ENCODE peak calls at places on chromosomes 2 and 18, in six cellular contexts. R is sigmoid colon, I is A549, C is endothelial cell of umbilical vein, H is IMR-90, G is HCT116. Z is an unnamed sample.

GRCh38 chr2:219508933-219509779 is 5.1 kb upstream of the ASIC4 start:
- DNase-seq in R (no peak), I (no peak), C (no peak), H (no peak), G (no peak), Z (no peak)

GRCh38 chr2:159098374-159098773 is 129.9 kb downstream of the TANC1 start:
- DNase-seq in R (no peak), I (no peak), C (peak), H (no peak), G (no peak), Z (no peak)

GRCh38 chr2:54239427-54239826 is 16.6 kb downstream of the TSPYL6 start:
- DNase-seq in R (no peak), I (no peak), C (no peak), H (peak), G (no peak), Z (no peak)

GRCh38 chr2:217695033-217695520 is 307.7 kb downstream of the TNS1 start:
- DNase-seq in R (no peak), I (no peak), C (no peak), H (peak), G (no peak), Z (no peak)

GRCh38 chr2:182952741-182953450 is 85.4 kb downstream of the NCKAP1 start:
- DNase-seq in R (no peak), I (no peak), C (no peak), H (peak), G (no peak), Z (no peak)

GRCh38 chr18:63292844-63293683 is 26.5 kb downstream of the BCL2 start:
- DNase-seq in R (no peak), I (no peak), C (no peak), H (no peak), G (no peak), Z (no peak)

GRCh38 chr2:96930351-96931015 is 55.9 kb downstream of the FAM178B start:
- DNase-seq in R (no peak), I (no peak), C (no peak), H (no peak), G (no peak), Z (no peak)

GRCh38 chr2:100105678-100106054 is 36.7 kb downstream of the AFF3 start:
- DNase-seq in R (peak), I (no peak), C (no peak), H (peak), G (no peak), Z (no peak)

GRCh38 chr18:69216390-69216789 is 184.3 kb upstream of the DOK6 start:
- DNase-seq in R (no peak), I (no peak), C (no peak), H (no peak), G (no peak), Z (no peak)

GRCh38 chr2:223944166-223944703 is 900 bp downstream of the WDFY1 start:
- DNase-seq in R (peak), I (no peak), C (no peak), H (no peak), G (no peak), Z (peak)

GRCh38 chr2:12649602-12650400 is 66.9 kb upstream of the TRIB2 start:
- DNase-seq in R (no peak), I (no peak), C (no peak), H (no peak), G (no peak), Z (peak)

GRCh38 chr2:129074526-129074925 is 755.9 kb upstream of the HS6ST1 start:
- DNase-seq in R (no peak), I (no peak), C (no peak), H (no peak), G (no peak), Z (no peak)

GRCh38 chr2:109213646-109214417 is 84.8 kb downstream of the SH3RF3 start:
- DNase-seq in R (peak), I (no peak), C (peak), H (peak), G (no peak), Z (no peak)

DNA sequence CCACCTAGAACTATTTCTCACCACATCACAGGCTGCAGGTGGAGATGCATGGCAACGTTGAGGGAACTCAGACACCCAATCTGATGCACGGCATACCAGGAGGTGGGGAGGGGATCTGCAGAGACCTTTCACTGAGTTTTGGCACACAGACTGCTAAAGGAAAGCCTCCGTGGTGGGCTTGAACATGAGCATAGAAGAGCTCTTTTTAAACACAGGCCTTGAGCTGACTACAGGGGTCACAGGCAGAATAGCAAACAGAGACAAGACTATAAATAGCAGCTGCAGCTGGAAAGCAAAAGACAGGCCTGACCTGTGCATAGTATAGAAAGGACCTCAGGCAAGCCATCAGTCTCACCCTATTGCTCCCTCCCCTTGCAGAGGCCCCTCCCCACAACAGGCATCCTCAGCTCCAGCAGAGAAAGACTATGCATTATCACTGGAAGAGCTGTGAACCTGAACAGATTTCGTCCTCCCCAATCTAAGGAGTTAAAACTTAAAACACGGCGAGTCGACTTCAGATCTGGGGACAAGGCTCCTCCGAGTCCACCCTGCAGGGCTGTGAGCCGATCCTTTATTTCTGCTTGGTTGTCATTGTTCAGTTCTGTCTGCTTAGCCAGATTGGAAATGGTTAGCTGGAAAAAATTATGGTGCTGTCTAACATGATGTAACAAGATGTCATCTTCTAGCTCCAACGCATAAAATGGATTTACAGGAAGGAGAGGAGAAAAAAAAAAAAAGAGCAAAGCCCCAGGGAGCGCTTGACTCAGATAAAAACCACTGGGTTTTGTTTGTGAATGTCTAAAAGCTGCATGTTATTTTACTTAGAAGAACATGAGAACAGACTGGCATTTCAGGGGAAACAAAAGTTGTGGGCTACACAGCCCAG is 25.3 kb upstream of the LCLAT1 start:
- DNase-seq in R (no peak), I (no peak), C (no peak), H (peak), G (no peak), Z (no peak)
- H3K4me3 ChIP-seq in R (no peak), I (no peak), C (no peak), H (no peak), G (no peak), Z (no peak)

DNA sequence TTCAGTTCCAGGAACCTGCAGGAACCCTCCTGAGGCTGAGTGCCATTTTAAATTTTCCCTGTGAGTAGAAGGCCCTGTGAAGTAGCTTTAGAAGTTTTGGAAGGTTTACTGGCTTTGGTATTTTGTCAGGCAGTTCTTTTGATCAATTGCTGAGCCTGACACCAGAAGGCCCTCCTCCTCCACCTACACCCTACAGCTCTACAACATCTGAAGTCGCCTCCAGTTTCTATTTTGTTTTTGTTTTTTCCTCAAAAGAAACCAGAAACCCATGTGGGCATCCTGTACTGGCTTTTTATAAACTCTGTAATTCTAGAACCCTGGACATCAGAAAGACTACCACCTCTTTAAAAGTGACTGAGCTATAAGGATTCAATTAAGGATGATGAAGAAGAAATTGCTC is 153.7 kb downstream of the NRXN1 start:
- DNase-seq in R (no peak), I (no peak), C (no peak), H (no peak), G (no peak), Z (no peak)
- H3K4me3 ChIP-seq in R (no peak), I (no peak), C (no peak), H (no peak), G (no peak), Z (no peak)

GRCh38 chr2:5190023-5190422 is 502.2 kb upstream of the SOX11 start:
- DNase-seq in R (no peak), I (no peak), C (peak), H (no peak), G (no peak), Z (no peak)
- H3K4me3 ChIP-seq in R (no peak), I (no peak), C (no peak), H (no peak), G (no peak), Z (no peak)

DNA sequence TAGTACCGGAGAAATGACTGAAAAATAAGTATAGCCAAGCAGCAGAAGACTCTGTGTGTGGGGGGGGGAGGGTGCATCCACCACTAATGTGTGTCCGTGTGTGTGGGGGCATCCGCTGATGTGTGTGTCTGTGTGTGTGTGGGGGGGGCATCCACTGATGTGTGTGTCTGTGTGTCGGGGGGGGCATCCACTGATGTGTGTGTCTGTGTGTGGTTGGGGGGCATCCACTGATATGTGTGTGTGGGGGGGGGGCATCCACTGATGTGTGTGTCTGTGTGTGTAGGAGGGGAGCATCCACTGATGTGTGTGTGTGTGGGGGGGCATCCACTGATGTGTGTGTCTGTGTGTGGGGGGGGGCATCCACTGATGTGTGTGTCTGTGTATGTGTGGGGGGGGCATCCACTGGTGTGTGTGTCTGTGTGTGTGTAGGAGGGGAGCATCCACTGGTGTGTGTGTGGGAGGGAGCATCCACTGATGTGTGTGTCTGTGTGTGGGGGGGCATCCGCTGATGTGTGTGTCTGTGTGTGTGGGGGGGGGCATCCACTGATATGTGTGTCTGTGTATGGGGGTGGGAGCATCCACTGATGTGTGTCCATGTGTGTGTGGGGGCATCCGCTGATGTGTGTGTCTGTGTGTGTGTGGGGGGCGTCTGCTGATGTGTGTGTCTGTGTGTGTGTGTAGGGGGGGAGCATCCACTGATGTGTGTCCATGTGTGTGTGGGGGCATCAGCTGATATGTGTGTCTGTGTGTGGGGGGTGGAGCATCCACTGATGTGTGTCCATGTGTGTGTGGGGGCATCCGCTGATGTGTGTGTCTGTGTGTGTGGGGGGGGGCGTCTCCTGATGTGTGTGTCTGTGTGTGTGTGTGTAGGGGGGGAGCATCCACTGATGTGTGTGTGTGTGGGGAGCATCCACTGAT is 125.0 kb downstream of the NFATC1 start:
- DNase-seq in R (no peak), I (no peak), C (no peak), H (no peak), G (no peak), Z (peak)
- H3K4me3 ChIP-seq in R (no peak), I (no peak), C (no peak), H (no peak), G (no peak), Z (no peak)

GRCh38 chr2:197158138-197158537 is 152.4 kb downstream of the ANKRD44 start:
- DNase-seq in R (no peak), I (no peak), C (no peak), H (no peak), G (no peak), Z (no peak)
- H3K4me3 ChIP-seq in R (no peak), I (no peak), C (no peak), H (no peak), G (no peak), Z (no peak)

DNA sequence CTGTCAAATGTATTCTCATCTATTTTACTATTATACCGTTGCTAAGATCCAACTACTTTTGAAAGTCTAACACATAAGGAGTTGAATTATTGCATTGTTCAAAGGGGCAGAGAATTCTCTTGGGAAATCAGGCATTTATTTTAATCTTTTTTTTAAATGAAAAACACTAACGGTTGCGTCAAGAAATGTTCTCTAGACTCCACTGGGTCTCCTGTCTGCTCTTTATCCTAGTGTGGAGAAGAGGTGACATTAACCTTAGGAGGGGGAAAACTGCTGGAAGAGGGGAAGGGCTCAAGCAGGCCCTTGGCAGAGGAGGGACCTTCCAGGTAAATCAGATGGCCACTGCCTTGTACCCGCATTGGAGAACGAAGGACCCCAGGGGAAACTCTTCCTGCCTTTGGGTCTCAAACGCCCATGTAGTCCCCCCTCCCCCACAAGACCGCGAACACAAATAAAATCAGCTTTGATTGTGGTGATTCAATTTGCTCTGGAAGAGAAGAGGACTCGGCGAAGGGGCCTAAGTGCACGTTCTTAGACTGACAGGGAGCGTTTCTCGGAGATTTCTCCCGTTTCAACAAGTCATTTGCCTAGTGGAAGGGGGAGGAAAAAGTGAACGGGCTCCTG is 1.1 kb upstream of the APCDD1 start:
- DNase-seq in R (no peak), I (no peak), C (no peak), H (no peak), G (no peak), Z (no peak)
- H3K4me3 ChIP-seq in R (no peak), I (no peak), C (no peak), H (no peak), G (no peak), Z (no peak)

DNA sequence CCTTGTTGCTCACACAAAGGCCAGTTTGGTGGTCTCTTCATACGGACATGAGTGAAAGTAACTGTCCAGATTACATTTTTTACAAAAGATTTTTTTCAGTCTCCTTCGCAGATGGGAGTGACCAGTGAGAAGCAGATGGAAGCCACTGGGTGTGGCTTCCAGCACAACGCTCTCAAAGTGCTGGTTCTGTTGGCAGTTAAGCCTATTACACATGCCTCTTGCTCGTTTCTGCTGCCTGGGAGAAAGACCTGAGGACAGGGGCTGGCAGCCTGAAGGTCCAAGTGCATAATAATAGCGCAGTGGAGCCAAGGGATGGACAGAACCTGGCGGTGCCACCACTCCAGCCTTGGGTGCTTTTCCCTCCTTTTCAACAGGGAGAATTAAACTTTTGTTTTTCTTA is 1.3 kb upstream of the SKA1 start:
- DNase-seq in R (no peak), I (no peak), C (no peak), H (no peak), G (no peak), Z (no peak)
- H3K4me3 ChIP-seq in R (no peak), I (no peak), C (no peak), H (no peak), G (no peak), Z (peak)

GRCh38 chr2:127575941-127576432 is 40.5 kb downstream of the MYO7B start:
- DNase-seq in R (no peak), I (no peak), C (no peak), H (no peak), G (no peak), Z (no peak)
- H3K4me3 ChIP-seq in R (no peak), I (no peak), C (no peak), H (no peak), G (no peak), Z (no peak)

GRCh38 chr18:47262397-47263196 is 11.1 kb upstream of the SKOR2 start:
- DNase-seq in R (no peak), I (no peak), C (no peak), H (no peak), G (no peak), Z (no peak)
- H3K4me3 ChIP-seq in R (no peak), I (no peak), C (no peak), H (no peak), G (no peak), Z (no peak)

Z was measured in right lobe of liver.